ENCODE peak calls at places on chromosomes 4 and X, in six cellular contexts. V, S, U, E, A and B are unnamed samples.

GRCh38 chr4:147480891-147481576 is at the start of gene EDNRA:
- DNase-seq in S (no peak), U (peak; percentile 71), A (no peak), E (no peak), V (peak; percentile 73), B (no peak)

GRCh38 chr4:67160409-67160808 is 384.9 kb downstream of the CENPC start:
- DNase-seq in V (no peak), U (no peak), A (no peak), E (no peak), S (no peak), B (no peak)

GRCh38 chrX:66013195-66013816 is 26.6 kb downstream of the VSIG4 start:
- DNase-seq in U (no peak), E (no peak), A (no peak), S (no peak), V (no peak), B (no peak)

GRCh38 chr4:128866281-128866680 is 56.8 kb downstream of the JADE1 start:
- DNase-seq in E (no peak), V (no peak), U (no peak), S (no peak), A (no peak), B (no peak)

GRCh38 chr4:112916868-112917267 is 132.6 kb upstream of the ANK2 start:
- DNase-seq in S (no peak), E (no peak), U (no peak), A (no peak), V (no peak), B (no peak)

GRCh38 chr4:151409470-151410313 is 716 bp downstream of the FHIP1A start:
- DNase-seq in U (peak; percentile 66), V (peak; percentile 67), A (peak; percentile 18), E (peak; percentile 85), S (peak; percentile 38), B (peak; percentile 28)

GRCh38 chr4:177483271-177483670 is 41.0 kb upstream of the AGA start:
- DNase-seq in E (no peak), V (no peak), A (no peak), U (no peak), S (no peak), B (no peak)

GRCh38 chr4:151198748-151199147 is 78.2 kb upstream of the PRSS48 start:
- DNase-seq in A (no peak), U (no peak), E (no peak), V (no peak), S (no peak), B (no peak)